ENCODE peak calls at places on chromosomes 7 and 10, in five cellular contexts. X is left cardiac atrium; Y is stimulated activated CD4-positive, alpha-beta T cell treated with anti-CD3 and anti-CD28 coated beads, Interleukin-1b, Interleukin-23, amount 100 ng/mL, for 24 hours; F is iris pigment epithelial cell; L is activated CD4-positive, alpha-beta T cell treated with anti-CD3 and anti-CD28 coated beads, Interleukin-2, amount 10 ng/mL, durations not matched to agents 7 days and 5 days. H is an unnamed sample.

GRCh38 chr10:35633006-35633980 is 8.8 kb downstream of the FZD8 start:
- DNase-seq in X (no peak), Y (no peak), F (no peak), L (no peak), H (no peak)

GRCh38 chr7:70881470-70881869 is 250.5 kb upstream of the GALNT17 start:
- DNase-seq in X (no peak), F (no peak), Y (no peak), L (no peak), H (no peak)

GRCh38 chr10:31961675-31962074 is 33.0 kb upstream of the ARHGAP12 start:
- DNase-seq in F (peak; percentile 86), Y (no peak), X (no peak), L (no peak), H (no peak)

GRCh38 chr10:88270871-88271713 is 312.0 kb downstream of the RNLS start:
- DNase-seq in F (peak; percentile 71), X (no peak), L (peak; percentile 76), Y (no peak), H (no peak)

GRCh38 chr10:15703167-15703880 is 16.4 kb downstream of the ITGA8 start:
- DNase-seq in F (peak; percentile 53), Y (no peak), L (no peak), X (no peak), H (no peak)

GRCh38 chr7:149621776-149622175 is 124.2 kb upstream of the ZNF746 start:
- DNase-seq in F (no peak), Y (no peak), L (peak; percentile 23), X (no peak), H (no peak)

GRCh38 chr7:28389504-28390385 is 22.6 kb upstream of the CREB5 start:
- DNase-seq in Y (no peak), F (peak; percentile 65), X (no peak), L (peak; percentile 22), H (no peak)

GRCh38 chr7:111229951-111230350 is 139.0 kb downstream of the LRRN3 start:
- DNase-seq in X (no peak), Y (no peak), F (peak; percentile 7), L (no peak), H (no peak)

GRCh38 chr7:35258891-35259537 is 5.1 kb upstream of the TBX20 start:
- DNase-seq in L (no peak), F (no peak), X (peak; percentile 29), Y (no peak), H (no peak)

GRCh38 chr7:37916673-37917660 is at the start of gene SFRP4:
- DNase-seq in F (no peak), X (peak; percentile 72), L (no peak), Y (no peak), H (peak; percentile 57)

GRCh38 chr10:80072584-80072983 is 5.9 kb upstream of the TMEM254 start:
- DNase-seq in Y (no peak), F (no peak), X (no peak), L (no peak), H (no peak)

GRCh38 chr10:47364366-47364765 is 16.2 kb downstream of the RBP3 start:
- DNase-seq in X (no peak), L (no peak), Y (no peak), F (no peak), H (no peak)

GRCh38 chr7:85184599-85185354 is 2.1 kb downstream of the SEMA3D start:
- DNase-seq in L (no peak), X (peak; percentile 40), F (peak; percentile 24), Y (no peak), H (no peak)

GRCh38 chr10:61284222-61284890 is 168.8 kb downstream of the TMEM26 start:
- DNase-seq in L (peak; percentile 20), F (peak; percentile 65), Y (no peak), X (no peak), H (no peak)

GRCh38 chr7:35908305-35909223 is 107.7 kb downstream of the SEPTIN7 start:
- DNase-seq in X (peak; percentile 35), L (no peak), F (no peak), Y (no peak), H (peak; percentile 42)

GRCh38 chr10:24313233-24313632 is 104.3 kb downstream of the KIAA1217 start:
- DNase-seq in F (no peak), Y (no peak), X (no peak), L (no peak), H (no peak)

GRCh38 chr10:104868231-104868630 is 227.1 kb downstream of the SORCS3 start:
- DNase-seq in Y (no peak), L (no peak), X (no peak), F (no peak), H (no peak)

GRCh38 chr10:88114368-88114767 is 250.9 kb downstream of the PTEN start:
- DNase-seq in L (no peak), X (peak; percentile 45), Y (no peak), F (peak; percentile 46), H (peak; percentile 24)

GRCh38 chr10:44397476-44398225 is 12.8 kb upstream of the CXCL12 start:
- DNase-seq in F (no peak), L (peak; percentile 3), X (no peak), Y (no peak), H (no peak)

GRCh38 chr7:16747095-16747494 is 6.5 kb upstream of the TSPAN13 start:
- DNase-seq in L (no peak), F (no peak), X (peak; percentile 25), Y (no peak), H (peak; percentile 47)

GRCh38 chr7:11313801-11314200 is 340.1 kb downstream of the PHF14 start:
- DNase-seq in Y (no peak), L (no peak), F (no peak), X (no peak), H (no peak)

GRCh38 chr7:68414631-68415425 is 1183.4 kb upstream of the AUTS2 start:
- DNase-seq in Y (no peak), F (no peak), L (no peak), X (no peak), H (no peak)

GRCh38 chr10:123621492-123621891 is 44.7 kb upstream of the GPR26 start:
- DNase-seq in F (no peak), Y (no peak), X (no peak), L (no peak), H (no peak)

GRCh38 chr7:19620470-19620869 is 88.4 kb downstream of the POLR1F start:
- DNase-seq in Y (no peak), L (no peak), F (peak; percentile 59), X (no peak), H (no peak)

GRCh38 chr7:2732388-2732787 is 44.4 kb downstream of the AMZ1 start:
- DNase-seq in F (no peak), L (no peak), Y (no peak), X (no peak), H (no peak)

GRCh38 chr10:65968871-65969270 is 957.0 kb upstream of the LRRTM3 start:
- DNase-seq in X (no peak), Y (no peak), L (no peak), F (no peak), H (no peak)

GRCh38 chr7:152974577-152974976 is 215.0 kb downstream of the ACTR3B start:
- DNase-seq in Y (no peak), F (no peak), L (no peak), X (no peak), H (no peak)

GRCh38 chr10:44325157-44325556 is 59.7 kb downstream of the CXCL12 start:
- DNase-seq in Y (no peak), L (no peak), F (no peak), X (no peak), H (no peak)

GRCh38 chr10:103695584-103696005 is 159.8 kb downstream of the SH3PXD2A start:
- DNase-seq in F (peak; percentile 72), L (no peak), Y (no peak), X (no peak), H (no peak)

GRCh38 chr7:130149575-130150139 is 55.5 kb downstream of the TMEM209 start:
- DNase-seq in X (no peak), F (no peak), L (no peak), Y (no peak), H (no peak)

H was measured in left ventricle myocardium inferior.